ENCODE peak calls at places on chromosomes 3 and 15, in eight cellular contexts. One of them, this sample, is unnamed.
A peak's percentile ranks its signal among the peaks of the same experiment; 100 is the strongest.

GRCh38 chr3:107216711-107217110 is 160.5 kb upstream of the CCDC54 start:
- DNase-seq in upper lobe of right lung: no peak
- DNase-seq in GM12878: no peak
- DNase-seq in CD8-positive, alpha-beta T cell: no peak
- DNase-seq in right atrium auricular region: no peak
- DNase-seq in psoas muscle: no peak
- DNase-seq in GM06990: no peak
- DNase-seq in Panc1: no peak
- DNase-seq in this sample: no peak

GRCh38 chr3:52231502-52232278 is 6.2 kb upstream of the TLR9 start:
- DNase-seq in upper lobe of right lung: peak; percentile 91
- DNase-seq in GM12878: no peak
- DNase-seq in CD8-positive, alpha-beta T cell: peak; percentile 90
- DNase-seq in right atrium auricular region: no peak
- DNase-seq in psoas muscle: peak; percentile 95
- DNase-seq in GM06990: peak; percentile 70
- DNase-seq in Panc1: no peak
- DNase-seq in this sample: peak; percentile 95

GRCh38 chr15:80989110-80989517 is 505 bp downstream of the MESD start:
- DNase-seq in upper lobe of right lung: no peak
- DNase-seq in GM12878: no peak
- DNase-seq in CD8-positive, alpha-beta T cell: no peak
- DNase-seq in right atrium auricular region: no peak
- DNase-seq in psoas muscle: no peak
- DNase-seq in GM06990: no peak
- DNase-seq in Panc1: no peak
- DNase-seq in this sample: no peak

GRCh38 chr3:3127432-3128010 is 781 bp downstream of the TRNT1 start:
- DNase-seq in upper lobe of right lung: no peak
- DNase-seq in GM12878: no peak
- DNase-seq in CD8-positive, alpha-beta T cell: peak; percentile 30
- DNase-seq in right atrium auricular region: no peak
- DNase-seq in psoas muscle: no peak
- DNase-seq in GM06990: peak; percentile 17
- DNase-seq in Panc1: no peak
- DNase-seq in this sample: no peak

GRCh38 chr3:120767106-120767505 is 24.6 kb downstream of the GTF2E1 start:
- DNase-seq in upper lobe of right lung: no peak
- DNase-seq in GM12878: no peak
- DNase-seq in CD8-positive, alpha-beta T cell: no peak
- DNase-seq in right atrium auricular region: no peak
- DNase-seq in psoas muscle: no peak
- DNase-seq in GM06990: no peak
- DNase-seq in Panc1: no peak
- DNase-seq in this sample: no peak

GRCh38 chr15:101522621-101523559 is 33.4 kb upstream of the PCSK6 start:
- DNase-seq in upper lobe of right lung: no peak
- DNase-seq in GM12878: no peak
- DNase-seq in CD8-positive, alpha-beta T cell: no peak
- DNase-seq in right atrium auricular region: no peak
- DNase-seq in psoas muscle: no peak
- DNase-seq in GM06990: no peak
- DNase-seq in Panc1: no peak
- DNase-seq in this sample: no peak

GRCh38 chr3:22960326-22960984 is 242.7 kb upstream of the UBE2E2 start:
- DNase-seq in upper lobe of right lung: no peak
- DNase-seq in GM12878: no peak
- DNase-seq in CD8-positive, alpha-beta T cell: no peak
- DNase-seq in right atrium auricular region: no peak
- DNase-seq in psoas muscle: no peak
- DNase-seq in GM06990: no peak
- DNase-seq in Panc1: peak; percentile 15
- DNase-seq in this sample: no peak

GRCh38 chr3:105427332-105427731 is 60.6 kb downstream of the ALCAM start:
- DNase-seq in upper lobe of right lung: no peak
- DNase-seq in GM12878: no peak
- DNase-seq in CD8-positive, alpha-beta T cell: no peak
- DNase-seq in right atrium auricular region: no peak
- DNase-seq in psoas muscle: no peak
- DNase-seq in GM06990: no peak
- DNase-seq in Panc1: no peak
- DNase-seq in this sample: no peak

GRCh38 chr15:92719024-92719423 is 63.4 kb upstream of the FAM174B start:
- DNase-seq in upper lobe of right lung: no peak
- DNase-seq in GM12878: no peak
- DNase-seq in CD8-positive, alpha-beta T cell: no peak
- DNase-seq in right atrium auricular region: no peak
- DNase-seq in psoas muscle: no peak
- DNase-seq in GM06990: no peak
- DNase-seq in Panc1: no peak
- DNase-seq in this sample: no peak

GRCh38 chr15:38853608-38854007 is 289.0 kb upstream of the RASGRP1 start:
- DNase-seq in upper lobe of right lung: no peak
- DNase-seq in GM12878: no peak
- DNase-seq in CD8-positive, alpha-beta T cell: peak; percentile 16
- DNase-seq in right atrium auricular region: no peak
- DNase-seq in psoas muscle: no peak
- DNase-seq in GM06990: peak; percentile 9
- DNase-seq in Panc1: no peak
- DNase-seq in this sample: no peak

GRCh38 chr15:59413577-59413976 is 24.4 kb upstream of the FAM81A start:
- DNase-seq in upper lobe of right lung: no peak
- DNase-seq in GM12878: no peak
- DNase-seq in CD8-positive, alpha-beta T cell: no peak
- DNase-seq in right atrium auricular region: no peak
- DNase-seq in psoas muscle: no peak
- DNase-seq in GM06990: no peak
- DNase-seq in Panc1: no peak
- DNase-seq in this sample: no peak

GRCh38 chr15:39074341-39074740 is 506.5 kb upstream of the THBS1 start:
- DNase-seq in upper lobe of right lung: no peak
- DNase-seq in GM12878: no peak
- DNase-seq in CD8-positive, alpha-beta T cell: no peak
- DNase-seq in right atrium auricular region: no peak
- DNase-seq in psoas muscle: no peak
- DNase-seq in GM06990: no peak
- DNase-seq in Panc1: no peak
- DNase-seq in this sample: no peak

GRCh38 chr3:135226057-135226456 is 431.0 kb downstream of the EPHB1 start:
- DNase-seq in upper lobe of right lung: no peak
- DNase-seq in GM12878: peak; percentile 46
- DNase-seq in CD8-positive, alpha-beta T cell: no peak
- DNase-seq in right atrium auricular region: no peak
- DNase-seq in psoas muscle: no peak
- DNase-seq in GM06990: peak; percentile 11
- DNase-seq in Panc1: no peak
- DNase-seq in this sample: no peak

GRCh38 chr3:184237772-184238171 is 8.4 kb downstream of the VWA5B2 start:
- DNase-seq in upper lobe of right lung: no peak
- DNase-seq in GM12878: no peak
- DNase-seq in CD8-positive, alpha-beta T cell: no peak
- DNase-seq in right atrium auricular region: no peak
- DNase-seq in psoas muscle: no peak
- DNase-seq in GM06990: no peak
- DNase-seq in Panc1: no peak
- DNase-seq in this sample: no peak

GRCh38 chr15:100256096-100256984 is 85.4 kb downstream of the ADAMTS17 start:
- DNase-seq in upper lobe of right lung: no peak
- DNase-seq in GM12878: no peak
- DNase-seq in CD8-positive, alpha-beta T cell: no peak
- DNase-seq in right atrium auricular region: peak; percentile 40
- DNase-seq in psoas muscle: no peak
- DNase-seq in GM06990: no peak
- DNase-seq in Panc1: no peak
- DNase-seq in this sample: no peak

GRCh38 chr3:80682235-80682634 is 914.4 kb upstream of the ROBO1 start:
- DNase-seq in upper lobe of right lung: no peak
- DNase-seq in GM12878: no peak
- DNase-seq in CD8-positive, alpha-beta T cell: no peak
- DNase-seq in right atrium auricular region: no peak
- DNase-seq in psoas muscle: no peak
- DNase-seq in GM06990: no peak
- DNase-seq in Panc1: no peak
- DNase-seq in this sample: no peak

GRCh38 chr3:80677796-80678195 is 910.0 kb upstream of the ROBO1 start:
- DNase-seq in upper lobe of right lung: no peak
- DNase-seq in GM12878: no peak
- DNase-seq in CD8-positive, alpha-beta T cell: no peak
- DNase-seq in right atrium auricular region: no peak
- DNase-seq in psoas muscle: no peak
- DNase-seq in GM06990: no peak
- DNase-seq in Panc1: no peak
- DNase-seq in this sample: no peak

GRCh38 chr3:80675790-80676189 is 908.0 kb upstream of the ROBO1 start:
- DNase-seq in upper lobe of right lung: no peak
- DNase-seq in GM12878: no peak
- DNase-seq in CD8-positive, alpha-beta T cell: no peak
- DNase-seq in right atrium auricular region: no peak
- DNase-seq in psoas muscle: no peak
- DNase-seq in GM06990: no peak
- DNase-seq in Panc1: no peak
- DNase-seq in this sample: no peak

DNA sequence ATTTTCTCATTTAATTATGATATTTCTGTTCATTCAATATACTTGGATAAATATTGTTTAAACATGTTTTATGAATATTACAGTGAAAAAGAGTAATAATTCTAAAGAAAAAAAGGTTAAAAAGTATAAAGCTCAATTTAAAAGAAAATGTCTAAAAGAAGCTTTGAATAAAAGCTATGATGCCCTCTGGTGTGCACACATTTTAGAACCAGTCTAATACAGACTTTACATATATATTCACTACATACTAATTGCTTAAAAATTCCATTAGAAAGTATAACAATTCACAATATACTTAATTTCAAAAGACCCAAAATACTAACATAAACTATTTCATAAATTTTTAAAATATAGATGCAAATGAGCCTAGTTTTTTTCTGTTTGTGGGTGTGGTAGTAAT is 909.1 kb upstream of the ROBO1 start:
- DNase-seq in upper lobe of right lung: no peak
- DNase-seq in GM12878: no peak
- DNase-seq in CD8-positive, alpha-beta T cell: no peak
- DNase-seq in right atrium auricular region: no peak
- DNase-seq in psoas muscle: no peak
- DNase-seq in GM06990: no peak
- DNase-seq in Panc1: no peak
- DNase-seq in this sample: no peak
- TF ChIP-seq CTCF in upper lobe of right lung: no peak
- TF ChIP-seq CTCF in GM12878: no peak
- TF ChIP-seq CTCF in CD8-positive, alpha-beta T cell: no peak
- TF ChIP-seq CTCF in right atrium auricular region: no peak
- TF ChIP-seq CTCF in psoas muscle: no peak
- TF ChIP-seq CTCF in GM06990: no peak
- TF ChIP-seq CTCF in Panc1: no peak
- TF ChIP-seq CTCF in this sample: no peak

DNA sequence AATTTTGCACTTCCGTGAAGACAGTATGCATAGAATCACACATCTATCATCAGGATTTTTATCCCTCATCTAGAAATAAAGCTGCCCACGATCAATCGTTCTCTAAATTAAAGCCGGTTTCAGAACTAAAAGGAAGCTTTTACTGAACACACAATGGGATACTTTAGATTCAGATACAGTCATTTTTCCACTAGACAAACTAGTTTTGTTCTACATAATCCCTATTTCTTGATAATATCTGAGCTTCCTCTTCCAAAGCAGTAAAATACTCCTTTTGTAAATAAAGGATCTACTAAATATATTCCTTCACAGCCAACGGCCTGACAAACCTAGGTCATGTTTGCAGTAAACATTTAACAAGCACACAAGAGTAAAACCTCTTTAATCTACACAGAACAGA is 2.0 kb upstream of the GANC start:
- DNase-seq in upper lobe of right lung: no peak
- DNase-seq in GM12878: no peak
- DNase-seq in CD8-positive, alpha-beta T cell: no peak
- DNase-seq in right atrium auricular region: no peak
- DNase-seq in psoas muscle: no peak
- DNase-seq in GM06990: no peak
- DNase-seq in Panc1: no peak
- DNase-seq in this sample: no peak
- H3K4me3 ChIP-seq in upper lobe of right lung: peak overlapping the region; percentile 75
- H3K4me3 ChIP-seq in GM12878: peak overlapping the region; percentile 35
- H3K4me3 ChIP-seq in CD8-positive, alpha-beta T cell: no peak overlapping the region
- H3K4me3 ChIP-seq in right atrium auricular region: no peak overlapping the region
- H3K4me3 ChIP-seq in psoas muscle: peak overlapping the region; percentile 73
- H3K4me3 ChIP-seq in GM06990: no peak overlapping the region
- H3K4me3 ChIP-seq in Panc1: peak overlapping the region; percentile 29
- H3K4me3 ChIP-seq in this sample: peak overlapping the region; percentile 58

DNA sequence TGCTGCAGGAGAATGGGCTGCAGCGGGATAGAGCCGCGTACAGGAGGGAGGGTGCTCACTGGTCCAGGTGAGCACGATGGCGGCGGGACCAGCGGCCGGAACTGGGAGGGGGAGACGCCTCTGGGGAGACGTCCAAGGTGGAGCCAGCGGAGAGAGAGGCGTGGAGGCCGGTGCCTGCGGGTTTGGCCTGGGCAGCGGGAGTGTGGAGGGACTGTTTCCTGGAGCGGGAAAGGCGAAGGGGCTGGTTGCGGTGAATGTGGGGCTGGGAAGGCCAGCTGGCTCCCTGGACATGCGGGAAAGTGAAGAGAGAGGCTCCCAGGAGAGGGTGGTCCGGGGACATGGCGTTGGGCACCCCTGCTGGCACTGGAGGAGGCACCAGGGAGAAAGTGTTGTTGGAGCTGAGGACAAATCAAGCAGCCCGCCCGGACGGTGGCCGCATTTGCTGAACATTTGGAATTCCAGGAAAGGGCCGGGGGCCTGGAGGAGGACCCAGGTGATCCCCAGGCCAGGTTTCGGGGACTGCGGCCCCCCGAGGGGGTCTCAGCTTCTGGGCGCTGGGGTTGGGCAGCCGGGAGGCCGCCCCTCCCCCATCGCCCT is 34.3 kb downstream of the DNAJB8 start:
- DNase-seq in upper lobe of right lung: no peak
- DNase-seq in GM12878: no peak
- DNase-seq in CD8-positive, alpha-beta T cell: no peak
- DNase-seq in right atrium auricular region: no peak
- DNase-seq in psoas muscle: peak; percentile 47
- DNase-seq in GM06990: no peak
- DNase-seq in Panc1: no peak
- DNase-seq in this sample: peak; percentile 81
- H3K27me3 ChIP-seq in upper lobe of right lung: peaks cover 49% of the 10 kb centered on the region
- H3K27me3 ChIP-seq in GM12878: peaks cover 2% of the 10 kb centered on the region
- H3K27me3 ChIP-seq in CD8-positive, alpha-beta T cell: peaks cover 8% of the 10 kb centered on the region
- H3K27me3 ChIP-seq in right atrium auricular region: no peaks in the 10 kb centered on the region
- H3K27me3 ChIP-seq in psoas muscle: no peaks in the 10 kb centered on the region
- H3K27me3 ChIP-seq in GM06990: peaks cover 2% of the 10 kb centered on the region
- H3K27me3 ChIP-seq in Panc1: no peaks in the 10 kb centered on the region
- H3K27me3 ChIP-seq in this sample: peaks cover 80% of the 10 kb centered on the region

DNA sequence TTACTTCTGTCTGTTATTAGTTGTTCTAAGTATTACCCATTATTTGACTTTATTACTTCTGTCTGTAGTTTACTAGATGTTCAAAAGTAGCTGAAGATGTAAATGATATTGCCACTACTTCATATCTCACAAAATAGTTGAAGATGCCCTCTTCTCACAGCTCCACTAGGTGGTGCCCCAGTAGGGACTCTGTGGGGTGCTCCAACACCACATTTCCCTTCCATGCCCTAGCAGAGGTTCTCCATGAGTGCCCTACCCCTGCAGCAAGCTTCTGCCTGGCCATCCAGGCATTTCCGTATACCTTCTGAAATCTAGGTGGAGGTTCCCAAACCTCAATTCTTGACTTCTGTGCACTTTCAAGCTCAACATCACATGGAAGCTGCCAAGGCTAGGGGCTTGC is 80.8 kb downstream of the KCNH8 start:
- DNase-seq in upper lobe of right lung: no peak
- DNase-seq in GM12878: no peak
- DNase-seq in CD8-positive, alpha-beta T cell: no peak
- DNase-seq in right atrium auricular region: no peak
- DNase-seq in psoas muscle: no peak
- DNase-seq in GM06990: no peak
- DNase-seq in Panc1: no peak
- DNase-seq in this sample: no peak
- TF ChIP-seq CTCF in upper lobe of right lung: no peak
- TF ChIP-seq CTCF in GM12878: no peak
- TF ChIP-seq CTCF in CD8-positive, alpha-beta T cell: no peak
- TF ChIP-seq CTCF in right atrium auricular region: no peak
- TF ChIP-seq CTCF in psoas muscle: no peak
- TF ChIP-seq CTCF in GM06990: peak; percentile 53
- TF ChIP-seq CTCF in Panc1: no peak
- TF ChIP-seq CTCF in this sample: no peak

This sample was measured in left lung.